ENCODE peak calls at places on chromosomes 12 and 14, in ten cellular contexts. S, N, Q, P, K, W, Z, B, F and V are unnamed samples.
A peak's percentile ranks its signal among the peaks of the same experiment; 100 is the strongest.

GRCh38 chr12:68745376-68745903 is 536 bp upstream of the SLC35E3 start:
- DNase-seq in K (no peak), Q (no peak), N (no peak), F (no peak), B (no peak), S (no peak), P (no peak), W (no peak), Z (no peak), V (peak; percentile 5)

GRCh38 chr12:98211914-98212695 is 303.3 kb upstream of the TMPO start:
- DNase-seq in Q (no peak), P (no peak), N (peak; percentile 24), W (no peak), F (no peak), Z (no peak), S (no peak), K (no peak), B (no peak), V (no peak)

GRCh38 chr12:56146492-56147460 is 5.6 kb upstream of the MYL6B start:
- DNase-seq in S (peak; percentile 40), W (no peak), N (no peak), K (no peak), F (no peak), P (no peak), Z (peak; percentile 50), B (no peak), Q (no peak), V (no peak)

GRCh38 chr14:22657861-22658260 is 13.7 kb upstream of the OR6J1 start:
- DNase-seq in B (peak; percentile 45), W (no peak), Z (peak; percentile 52), K (peak; percentile 17), S (peak; percentile 41), F (no peak), N (peak; percentile 62), Q (no peak), P (peak; percentile 59), V (no peak)

GRCh38 chr14:92532490-92533163 is 19.0 kb downstream of the RIN3 start:
- DNase-seq in K (no peak), S (no peak), Z (no peak), Q (no peak), W (no peak), P (no peak), B (no peak), N (no peak), F (no peak), V (no peak)

GRCh38 chr14:56555921-56556570 is 23.6 kb upstream of the TMEM260 start:
- DNase-seq in K (peak; percentile 79), F (peak; percentile 60), Q (no peak), W (no peak), B (peak; percentile 21), Z (peak; percentile 86), S (peak; percentile 71), N (peak; percentile 38), P (peak; percentile 76), V (peak; percentile 67)

GRCh38 chr14:89621009-89621421 is 204.0 kb upstream of the FOXN3 start:
- DNase-seq in W (no peak), Q (no peak), S (no peak), Z (no peak), F (no peak), N (no peak), K (no peak), P (no peak), B (no peak), V (no peak)

GRCh38 chr14:63632932-63633514 is 8.6 kb downstream of the WDR89 start:
- DNase-seq in Z (peak; percentile 71), N (peak; percentile 61), K (peak; percentile 48), P (peak; percentile 9), F (peak; percentile 7), Q (no peak), S (peak; percentile 44), W (no peak), B (no peak), V (no peak)

GRCh38 chr12:2960432-2960956 is 1.3 kb downstream of the TEAD4 start:
- DNase-seq in Q (no peak), P (peak; percentile 34), N (peak; percentile 67), S (peak; percentile 48), K (no peak), Z (peak; percentile 41), W (no peak), F (no peak), B (peak; percentile 45), V (no peak)

GRCh38 chr12:2959194-2959507 is at the start of gene TEAD4:
- DNase-seq in P (peak; percentile 82), N (peak; percentile 88), Q (no peak), B (peak; percentile 75), F (peak; percentile 39), Z (peak; percentile 76), S (peak; percentile 76), W (no peak), K (peak; percentile 97), V (no peak)

GRCh38 chr12:2958432-2959193 is 584 bp upstream of the TEAD4 start:
- DNase-seq in Q (no peak), K (peak; percentile 61), N (peak; percentile 83), S (peak; percentile 75), W (no peak), P (peak; percentile 69), Z (peak; percentile 80), F (peak; percentile 33), B (peak; percentile 84), V (no peak)

GRCh38 chr12:2960996-2961616 is 1.9 kb downstream of the TEAD4 start:
- DNase-seq in W (no peak), F (no peak), N (peak; percentile 24), Q (no peak), B (no peak), Z (peak; percentile 12), P (no peak), S (no peak), K (peak; percentile 43), V (no peak)

DNA sequence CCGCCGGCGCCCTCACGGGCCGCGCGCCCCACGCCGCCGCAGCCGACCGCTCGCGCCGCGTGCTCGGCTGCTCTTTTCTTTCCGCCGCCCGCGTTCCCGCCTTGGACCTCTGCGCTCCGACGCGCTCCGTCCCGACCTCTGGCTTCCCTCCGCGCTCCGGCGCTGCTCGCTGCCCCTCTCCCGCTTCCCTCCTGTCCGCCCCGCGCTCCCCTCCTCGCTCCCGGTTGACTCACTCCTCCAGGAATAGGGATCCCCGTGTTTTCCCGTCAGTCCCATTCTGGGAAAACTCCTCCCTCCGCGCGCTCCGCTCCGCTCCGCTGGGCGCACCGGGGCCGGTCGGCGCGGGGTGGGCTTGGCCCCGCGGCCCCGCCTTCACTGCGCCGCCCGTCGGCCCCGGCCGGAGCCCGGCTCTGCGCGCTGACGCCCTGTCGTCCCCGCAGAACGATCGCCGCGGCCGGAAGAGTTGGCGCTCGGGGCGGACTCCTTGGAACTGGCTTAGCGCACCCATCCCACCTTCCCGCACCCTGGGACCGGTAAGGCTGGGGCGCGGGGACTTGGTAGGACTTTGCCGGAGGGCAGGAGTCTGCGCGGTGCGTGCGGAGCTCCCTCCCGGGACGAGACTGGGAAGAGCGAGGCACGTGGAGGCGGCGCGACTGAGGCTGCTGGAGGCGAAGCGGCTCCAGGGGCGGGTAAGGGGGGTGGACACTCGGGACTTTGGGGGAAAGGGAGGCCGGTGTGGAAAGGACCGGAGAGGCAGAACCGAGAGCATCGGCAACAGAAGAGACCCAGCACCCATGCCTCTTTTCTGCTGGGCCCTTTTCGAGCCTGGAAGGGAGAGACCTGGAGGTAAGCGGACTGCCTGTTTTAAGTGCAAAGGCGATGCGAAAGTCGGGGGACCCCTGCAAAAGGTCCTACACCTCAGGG is 573 bp downstream of the TEAD4 start:
- DNase-seq in F (no peak), Q (no peak), K (peak; percentile 49), P (peak; percentile 21), W (no peak), N (peak; percentile 80), B (peak; percentile 60), S (peak; percentile 41), Z (peak; percentile 45), V (no peak)
- TF ChIP-seq EZH2 in F (no peak), Q (no peak), K (no peak), P (no peak), W (no peak), N (no peak), B (no peak), S (no peak), Z (no peak), V (no peak)

DNA sequence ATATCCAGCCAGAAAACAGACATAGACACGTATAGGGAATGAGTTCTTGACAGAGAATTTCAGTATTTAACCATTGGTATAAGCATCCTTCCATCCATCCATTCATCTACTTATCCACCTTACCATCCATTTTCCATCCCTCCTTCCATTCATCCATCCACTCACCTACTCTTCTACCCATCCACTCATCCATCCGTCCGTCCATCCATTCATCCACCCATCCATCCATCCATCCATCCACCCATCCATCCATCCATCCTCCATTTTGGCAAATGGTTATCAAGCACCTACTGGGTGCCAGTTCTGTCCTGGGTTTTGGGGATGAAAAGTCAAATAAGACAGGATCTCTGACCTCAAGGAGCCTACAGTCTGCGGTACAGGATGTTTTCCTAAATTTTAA is 67.7 kb downstream of the CHST11 start:
- DNase-seq in B (no peak), Q (no peak), K (no peak), N (no peak), F (no peak), W (no peak), Z (no peak), S (no peak), P (no peak), V (no peak)
- H3K4me3 ChIP-seq in B (no peak overlapping the region), Q (no peak overlapping the region), K (no peak overlapping the region), N (no peak overlapping the region), F (no peak overlapping the region), W (no peak overlapping the region), Z (no peak overlapping the region), S (no peak overlapping the region), P (no peak overlapping the region), V (no peak overlapping the region)

DNA sequence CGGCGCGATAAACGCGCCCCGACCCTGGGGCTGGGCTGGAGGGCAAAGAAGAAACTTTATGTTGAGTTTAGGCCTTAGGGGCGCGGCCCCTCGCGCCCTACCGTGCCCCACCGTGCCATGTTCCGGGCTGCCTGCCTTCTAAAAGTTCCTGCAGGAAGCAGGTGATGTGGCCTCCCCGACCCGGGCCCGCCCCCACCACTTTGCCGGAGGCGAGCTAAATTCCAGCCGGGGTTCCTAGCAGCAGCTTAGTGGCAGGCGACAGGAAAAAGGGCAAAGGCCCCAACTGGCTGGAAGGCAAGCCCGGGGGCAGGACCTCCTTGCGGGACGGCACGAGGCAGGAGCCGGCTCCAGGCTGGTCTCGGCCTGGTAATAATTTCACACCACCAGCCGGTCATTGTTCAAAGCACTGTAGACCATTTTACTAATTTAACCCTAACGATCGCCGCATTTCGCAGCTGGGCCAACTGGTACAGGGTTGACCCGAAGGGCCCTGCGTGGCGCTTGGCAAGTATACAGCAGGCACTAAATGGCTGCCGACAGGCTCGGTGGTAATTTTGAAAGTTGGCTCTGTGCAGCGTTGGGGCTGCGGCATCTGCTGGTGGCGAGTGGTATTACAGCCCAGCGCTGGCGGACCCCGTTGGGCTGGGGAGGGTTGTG is 895 bp upstream of the CCDC88C start:
- DNase-seq in Q (peak; percentile 88), B (peak; percentile 42), S (peak; percentile 75), F (peak; percentile 42), K (peak; percentile 75), P (peak; percentile 38), Z (peak; percentile 72), N (peak; percentile 59), W (no peak), V (no peak)
- TF ChIP-seq EZH2 in Q (no peak), B (no peak), S (no peak), F (no peak), K (no peak), P (no peak), Z (no peak), N (peak; percentile 56), W (no peak), V (no peak)

DNA sequence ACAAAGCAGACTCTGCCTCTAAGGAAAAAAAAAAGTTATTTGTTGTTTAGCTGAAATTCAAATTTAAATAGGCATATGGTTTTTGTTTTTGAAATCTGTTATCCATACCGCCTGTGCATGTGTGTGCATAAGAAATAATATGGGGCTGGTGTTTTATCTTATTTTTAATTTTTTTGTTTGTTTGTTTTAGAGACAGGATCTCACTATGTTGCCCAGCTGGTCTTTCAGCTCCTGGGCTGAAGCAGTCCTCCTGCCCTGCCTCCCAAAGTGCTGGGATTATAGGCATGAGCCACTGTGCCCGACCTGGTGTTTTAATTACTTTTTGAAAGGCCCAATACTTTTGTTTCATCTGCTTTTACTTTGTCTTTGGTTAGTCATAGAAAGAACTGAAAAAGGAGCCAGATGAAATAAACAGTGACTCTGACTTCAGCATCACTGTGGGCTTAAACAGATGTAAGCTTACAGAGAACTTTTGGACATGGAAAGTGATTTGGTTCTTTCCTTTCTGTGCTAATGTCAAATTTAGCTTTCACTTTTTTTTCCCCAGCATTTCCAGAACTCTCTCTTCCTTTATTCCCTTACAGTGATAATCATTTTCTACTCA is 37.2 kb downstream of the SUPT16H start:
- DNase-seq in K (no peak), S (no peak), N (peak; percentile 71), Q (no peak), P (no peak), Z (no peak), F (no peak), W (no peak), B (no peak), V (no peak)
- H3K4me3 ChIP-seq in K (no peak overlapping the region), S (no peak overlapping the region), N (peak overlapping the region; percentile 13), Q (no peak overlapping the region), P (no peak overlapping the region), Z (no peak overlapping the region), F (no peak overlapping the region), W (no peak overlapping the region), B (no peak overlapping the region), V (no peak overlapping the region)